ENCODE peak calls at places on chromosomes 5 and 9, in five cellular contexts. O is neuronal stem cell, I is mesenchymal stem cell, U is H1, Y is H9. V is an unnamed sample.

GRCh38 chr5:97229196-97229595 is 46.1 kb upstream of the RIOK2 start:
- DNase-seq in I (no peak), O (no peak), U (no peak), Y (no peak), V (no peak)

GRCh38 chr5:140145818-140146522 is 20.2 kb downstream of the IGIP start:
- DNase-seq in I (peak; percentile 74), U (no peak), O (peak; percentile 73), Y (peak; percentile 72), V (peak; percentile 66)

GRCh38 chr9:131635285-131635684 is 90.0 kb downstream of the PRRT1B start:
- DNase-seq in U (peak; percentile 39), O (no peak), I (peak; percentile 99), Y (peak; percentile 53), V (peak; percentile 99)

GRCh38 chr9:132200706-132201105 is 38.8 kb downstream of the NTNG2 start:
- DNase-seq in Y (no peak), O (no peak), U (no peak), I (no peak), V (no peak)

GRCh38 chr9:82957526-82958379 is 105.2 kb downstream of the RASEF start:
- DNase-seq in U (no peak), Y (no peak), O (no peak), I (no peak), V (no peak)

GRCh38 chr9:128675382-128675781 is 13.6 kb upstream of the SET start:
- DNase-seq in I (no peak), U (no peak), Y (no peak), O (no peak), V (no peak)

GRCh38 chr5:75108931-75109596 is 56.7 kb upstream of the GCNT4 start:
- DNase-seq in O (no peak), I (no peak), U (no peak), Y (no peak), V (no peak)

GRCh38 chr9:132769895-132770774 is 99.9 kb downstream of the GTF3C4 start:
- DNase-seq in O (peak; percentile 48), Y (peak; percentile 87), U (peak; percentile 17), I (peak; percentile 78), V (peak; percentile 51)

GRCh38 chr9:38288502-38288901 is 104.0 kb upstream of the ALDH1B1 start:
- DNase-seq in U (no peak), I (no peak), Y (no peak), O (no peak), V (no peak)

GRCh38 chr5:77630246-77631165 is 8.0 kb downstream of the OTP start:
- DNase-seq in O (no peak), I (peak; percentile 46), Y (peak; percentile 83), U (no peak), V (no peak)

GRCh38 chr5:90909091-90909503 is 350.5 kb downstream of the ADGRV1 start:
- DNase-seq in U (no peak), I (peak; percentile 31), O (no peak), Y (no peak), V (peak; percentile 39)
- H2AFZ ChIP-seq in U (no peak overlapping the region), I (no peak overlapping the region), O (no peak overlapping the region), Y (no peak overlapping the region), V (no peak overlapping the region)

DNA sequence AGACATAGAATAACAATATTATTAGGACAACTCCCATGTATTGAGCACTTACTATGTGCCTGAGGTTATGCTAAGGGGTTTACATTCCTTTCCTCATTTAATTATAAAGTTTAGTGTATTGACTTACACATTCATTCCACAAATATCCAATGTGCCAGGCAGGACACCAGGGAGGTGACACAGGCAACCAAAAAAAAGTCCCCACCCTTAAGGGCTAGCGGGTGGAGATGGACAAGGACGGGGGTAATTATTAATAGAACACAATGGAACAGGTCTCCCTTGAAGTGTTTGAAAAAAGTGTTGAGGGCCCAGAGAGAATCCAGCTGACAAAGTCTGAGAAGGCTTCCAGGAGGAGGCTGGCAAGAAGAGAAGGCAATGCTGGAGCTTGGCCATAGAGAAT is 5.7 kb downstream of the TBC1D2 start:
- DNase-seq in Y (no peak), I (no peak), U (no peak), O (no peak), V (no peak)
- H3K14ac ChIP-seq in Y (no peak overlapping the region), I (no peak overlapping the region), U (no peak overlapping the region), O (no peak overlapping the region), V (peak overlapping the region; percentile 87)

GRCh38 chr5:180908400-180908799 is 9.4 kb downstream of the BTNL8 start:
- DNase-seq in O (no peak), I (no peak), U (no peak), Y (peak; percentile 37), V (no peak)
- H2AFZ ChIP-seq in O (peak overlapping the region; percentile 38), I (no peak overlapping the region), U (peak overlapping the region; percentile 51), Y (peak overlapping the region; percentile 37), V (no peak overlapping the region)

GRCh38 chr5:1724822-1725602 is 74.6 kb downstream of the MRPL36 start:
- DNase-seq in O (no peak), Y (peak; percentile 86), U (no peak), I (peak; percentile 8), V (no peak)

GRCh38 chr5:1722877-1723276 is 76.8 kb downstream of the MRPL36 start:
- DNase-seq in U (no peak), I (no peak), Y (peak; percentile 10), O (no peak), V (no peak)

GRCh38 chr5:1725641-1726468 is 73.8 kb downstream of the MRPL36 start:
- DNase-seq in I (no peak), Y (peak; percentile 54), U (no peak), O (peak; percentile 29), V (no peak)

GRCh38 chr5:1723957-1724821 is 75.4 kb downstream of the MRPL36 start:
- DNase-seq in O (no peak), Y (no peak), U (no peak), I (no peak), V (no peak)

GRCh38 chr5:1723476-1723875 is 76.2 kb downstream of the MRPL36 start:
- DNase-seq in Y (peak; percentile 15), O (no peak), U (no peak), I (no peak), V (no peak)
- H3K14ac ChIP-seq in Y (no peak overlapping the region), O (no peak overlapping the region), U (no peak overlapping the region), I (no peak overlapping the region), V (no peak overlapping the region)

DNA sequence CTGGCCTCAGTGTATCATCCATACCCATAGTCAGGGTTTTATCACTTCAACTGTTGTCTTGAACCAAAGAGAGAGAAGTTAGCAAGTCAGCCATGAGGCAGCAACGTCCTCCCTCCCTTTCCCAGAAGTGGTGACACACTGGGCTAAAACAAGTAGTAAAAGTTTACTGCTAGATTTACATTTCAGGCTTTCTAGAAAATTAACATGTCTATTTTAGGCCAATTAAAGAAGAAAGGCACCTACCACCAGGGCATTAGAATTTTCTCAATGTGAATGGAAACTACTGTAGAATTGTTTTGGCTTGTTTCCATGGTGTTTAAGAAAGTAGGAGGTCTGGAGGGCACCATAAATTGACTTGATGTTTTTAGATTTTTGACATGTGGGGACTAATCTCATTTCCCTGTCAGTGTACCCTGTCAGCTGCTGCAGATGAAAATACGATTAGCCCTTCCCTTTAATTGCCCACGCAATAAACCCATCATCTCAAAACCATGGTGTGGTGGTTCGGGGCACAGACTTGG is 121.8 kb upstream of the ELL2 start:
- DNase-seq in Y (peak; percentile 48), I (peak; percentile 56), U (no peak), O (no peak), V (peak; percentile 27)
- H2AFZ ChIP-seq in Y (peak overlapping the region; percentile 24), I (no peak overlapping the region), U (peak overlapping the region; percentile 6), O (no peak overlapping the region), V (no peak overlapping the region)

DNA sequence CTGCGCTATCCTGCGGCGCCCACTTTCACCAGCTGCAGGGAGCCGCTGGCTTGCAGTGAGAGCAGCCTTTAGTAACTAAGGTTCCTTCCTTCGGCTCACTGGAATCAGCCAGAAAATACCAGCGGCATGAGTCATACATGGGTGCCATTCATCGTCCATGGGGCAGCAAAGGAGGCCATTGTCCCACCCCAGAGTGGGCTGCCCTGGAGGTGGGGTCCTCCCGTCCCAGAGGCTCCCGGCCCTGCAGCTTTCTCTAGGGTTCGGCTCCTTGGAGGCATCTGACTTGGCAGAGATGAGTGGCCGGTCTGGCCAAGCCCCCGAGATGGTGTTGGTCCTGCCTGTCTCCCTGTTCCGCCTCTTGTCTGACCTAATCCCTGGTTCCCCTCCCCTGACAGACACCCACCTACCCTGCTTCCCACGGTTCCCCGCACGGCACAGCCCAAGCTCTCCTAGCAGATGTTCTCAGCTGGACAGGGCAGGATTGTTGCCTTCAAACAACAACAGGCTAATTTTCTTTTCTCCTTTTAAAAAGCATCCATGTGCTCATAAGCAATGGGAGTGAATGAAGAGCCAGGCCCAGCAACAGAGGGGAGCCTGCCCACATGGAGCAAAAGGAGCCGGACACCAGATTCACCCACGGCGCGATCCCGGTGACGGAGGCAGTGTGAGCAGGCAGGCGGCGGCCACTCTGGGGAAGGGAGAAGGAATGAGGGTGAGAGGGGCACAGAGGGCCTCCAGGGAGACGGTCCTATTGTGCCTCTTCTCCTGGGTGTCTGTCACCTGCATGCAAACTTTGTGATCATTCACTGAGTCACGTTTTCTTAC is 97.0 kb upstream of the COL5A1 start:
- DNase-seq in I (peak; percentile 85), Y (peak; percentile 76), U (peak; percentile 36), O (peak; percentile 57), V (peak; percentile 73)
- H3K14ac ChIP-seq in I (no peak overlapping the region), Y (peak overlapping the region; percentile 1), U (no peak overlapping the region), O (no peak overlapping the region), V (no peak overlapping the region)

GRCh38 chr9:137423810-137424291 is 658 bp downstream of the NOXA1 start:
- DNase-seq in U (no peak), I (no peak), O (no peak), Y (no peak), V (no peak)
- H2AFZ ChIP-seq in U (no peak overlapping the region), I (peak overlapping the region; percentile 65), O (peak overlapping the region; percentile 86), Y (no peak overlapping the region), V (peak overlapping the region; percentile 98)